ENCODE peak calls at places on chromosomes 2 and 18, in six cellular contexts. W is stimulated activated CD8-positive, alpha-beta memory T cell treated with anti-CD3 and anti-CD28 coated beads, Interleukin-7, amount 100 ng/mL, for 24 hours; T is HL-60; M is occipital lobe; X is T-helper 2 cell; K is stimulated activated naive CD4-positive, alpha-beta T cell. I is an unnamed sample.

GRCh38 chr2:55311444-55311870 is 42.4 kb upstream of the MTIF2 start:
- DNase-seq in X (peak), W (no peak), K (no peak), T (no peak), M (no peak), I (no peak)

GRCh38 chr2:235639387-235639786 is 145.5 kb downstream of the AGAP1 start:
- DNase-seq in T (no peak), M (peak), X (no peak), K (no peak), W (no peak), I (no peak)

GRCh38 chr18:77074431-77074830 is 58.2 kb downstream of the MBP start:
- DNase-seq in K (no peak), T (no peak), X (no peak), W (no peak), M (no peak), I (no peak)

GRCh38 chr2:241149925-241150659 is at the start of gene PPP1R7:
- DNase-seq in W (peak), X (peak), M (peak), K (peak), T (peak), I (peak)

GRCh38 chr2:190468814-190469569 is 60.8 kb downstream of the MFSD6 start:
- DNase-seq in M (peak), T (peak), K (no peak), X (no peak), W (no peak), I (no peak)

GRCh38 chr18:45050712-45051639 is 370.3 kb downstream of the SETBP1 start:
- DNase-seq in X (no peak), M (no peak), W (no peak), T (no peak), K (no peak), I (no peak)

GRCh38 chr2:86038291-86039081 is 67.2 kb downstream of the POLR1A start:
- DNase-seq in X (peak), T (peak), M (no peak), W (no peak), K (peak), I (peak)

GRCh38 chr18:378039-378438 is 110.2 kb upstream of the THOC1 start:
- DNase-seq in T (no peak), W (no peak), K (no peak), X (no peak), M (peak), I (no peak)

GRCh38 chr2:168500516-168500915 is 44.4 kb downstream of the CERS6 start:
- DNase-seq in M (no peak), W (no peak), T (no peak), K (no peak), X (no peak), I (no peak)

GRCh38 chr18:48719988-48720654 is 181.3 kb downstream of the CTIF start:
- DNase-seq in W (no peak), K (no peak), T (no peak), M (peak), X (no peak), I (no peak)

GRCh38 chr2:110121052-110121334 is 5.4 kb upstream of the MALL start:
- DNase-seq in M (no peak), X (no peak), T (no peak), K (no peak), W (no peak), I (no peak)

GRCh38 chr2:42984081-42984480 is 191.7 kb upstream of the HAAO start:
- DNase-seq in X (no peak), W (no peak), K (no peak), M (no peak), T (no peak), I (no peak)

GRCh38 chr2:28419705-28420270 is 27.1 kb downstream of the FOSL2 start:
- DNase-seq in X (no peak), W (no peak), M (no peak), T (no peak), K (no peak), I (no peak)

GRCh38 chr18:5868218-5868904 is 27.0 kb downstream of the TMEM200C start:
- DNase-seq in W (no peak), X (peak), T (peak), M (no peak), K (no peak), I (no peak)

GRCh38 chr2:127508621-127509034 is 17.7 kb downstream of the IWS1 start:
- DNase-seq in K (no peak), M (peak), X (no peak), W (no peak), T (peak), I (no peak)

GRCh38 chr2:19540739-19541503 is 182.5 kb upstream of the OSR1 start:
- DNase-seq in W (no peak), T (no peak), X (peak), M (no peak), K (no peak), I (no peak)

GRCh38 chr2:29033172-29033571 is 41.2 kb downstream of the PCARE start:
- DNase-seq in T (no peak), X (no peak), M (no peak), W (no peak), K (no peak), I (no peak)

GRCh38 chr18:61719676-61720075 is 173.1 kb downstream of the RNF152 start:
- DNase-seq in X (no peak), T (no peak), K (no peak), W (no peak), M (no peak), I (no peak)

GRCh38 chr2:195473802-195474201 is 183.2 kb upstream of the SLC39A10 start:
- DNase-seq in T (no peak), M (no peak), W (no peak), X (no peak), K (no peak), I (no peak)

GRCh38 chr2:160220545-160221009 is 20.5 kb upstream of the ITGB6 start:
- DNase-seq in X (peak), W (no peak), M (no peak), K (peak), T (no peak), I (no peak)

GRCh38 chr2:1591978-1592907 is 152.1 kb downstream of the PXDN start:
- DNase-seq in X (no peak), T (no peak), M (no peak), W (no peak), K (no peak), I (no peak)

GRCh38 chr2:238761802-238762373 is 86.0 kb upstream of the TWIST2 start:
- DNase-seq in M (no peak), K (no peak), T (no peak), X (no peak), W (no peak), I (no peak)

GRCh38 chr18:58048243-58048642 is 4.2 kb downstream of the NEDD4L start:
- DNase-seq in T (no peak), X (no peak), K (no peak), W (no peak), M (no peak), I (no peak)

GRCh38 chr2:36392854-36393253 is 37.3 kb downstream of the CRIM1 start:
- DNase-seq in M (no peak), W (no peak), T (no peak), K (no peak), X (no peak), I (no peak)

GRCh38 chr18:7575465-7576026 is 8.4 kb downstream of the PTPRM start:
- DNase-seq in X (no peak), W (no peak), T (no peak), K (no peak), M (no peak), I (no peak)

GRCh38 chr2:43318791-43319190 is 92.4 kb upstream of the ZFP36L2 start:
- DNase-seq in T (no peak), X (no peak), W (no peak), K (no peak), M (no peak), I (no peak)

GRCh38 chr18:23406271-23406787 is 46.8 kb upstream of the RIOK3 start:
- DNase-seq in K (no peak), W (no peak), M (no peak), T (no peak), X (no peak), I (no peak)

GRCh38 chr2:120631719-120632118 is 103.9 kb upstream of the GLI2 start:
- DNase-seq in X (no peak), T (no peak), K (no peak), W (no peak), M (no peak), I (no peak)

GRCh38 chr18:35756506-35757117 is 175.1 kb downstream of the GALNT1 start:
- DNase-seq in M (peak), X (peak), K (peak), W (no peak), T (peak), I (peak)

GRCh38 chr18:35289293-35290069 is 548 bp downstream of the ZSCAN30 start:
- DNase-seq in T (peak), X (peak), W (no peak), M (no peak), K (no peak), I (no peak)

GRCh38 chr2:241976296-241976695 is 106.8 kb downstream of the RTP5 start:
- DNase-seq in X (no peak), M (no peak), T (no peak), W (no peak), K (no peak), I (no peak)

GRCh38 chr2:55268288-55268906 is 634 bp downstream of the MTIF2 start:
- DNase-seq in W (no peak), X (no peak), M (no peak), T (no peak), K (peak), I (no peak)

GRCh38 chr2:11708106-11708505 is 38.1 kb upstream of the NTSR2 start:
- DNase-seq in M (no peak), W (no peak), X (no peak), T (no peak), K (no peak), I (no peak)

GRCh38 chr2:241561811-241562210 is 3.3 kb downstream of the BOK start:
- DNase-seq in W (no peak), M (peak), T (no peak), K (no peak), X (no peak), I (no peak)